ENCODE peak calls at places on chromosomes 12 and 14, in seven cellular contexts. M is HepG2, B is transverse colon, N is heart left ventricle, A is A549, X is breast epithelium, C is IMR-90. E is an unnamed sample.

GRCh38 chr12:55815473-55815872 is 2.1 kb downstream of the SARNP start:
- DNase-seq in A (no peak), X (no peak), M (no peak), N (no peak), B (no peak), C (no peak), E (no peak)

GRCh38 chr12:94100254-94100653 is 48.1 kb upstream of the PLXNC1 start:
- DNase-seq in N (no peak), M (no peak), C (peak), A (peak), X (no peak), B (no peak), E (peak)

GRCh38 chr12:51244269-51244668 is 5.6 kb downstream of the DAZAP2 start:
- DNase-seq in M (no peak), A (no peak), X (no peak), B (no peak), C (peak), N (no peak), E (no peak)

GRCh38 chr12:70007687-70008086 is 182.7 kb downstream of the MYRFL start:
- DNase-seq in N (no peak), X (no peak), A (no peak), M (no peak), B (no peak), C (no peak), E (no peak)

GRCh38 chr12:19836456-19836855 is 397.2 kb downstream of the AEBP2 start:
- DNase-seq in B (no peak), N (no peak), C (no peak), A (no peak), X (no peak), M (no peak), E (no peak)

GRCh38 chr12:2886768-2887450 is 3.8 kb upstream of the TULP3 start:
- DNase-seq in N (no peak), B (no peak), C (no peak), M (peak), A (no peak), X (no peak), E (no peak)

GRCh38 chr12:3680919-3681594 is 71.9 kb downstream of the CRACR2A start:
- DNase-seq in N (peak), A (no peak), C (no peak), B (peak), M (no peak), X (no peak), E (no peak)

GRCh38 chr12:98745578-98746391 is 100.7 kb downstream of the APAF1 start:
- DNase-seq in M (no peak), B (no peak), A (no peak), X (no peak), N (no peak), C (peak), E (no peak)

GRCh38 chr14:77541905-77542304 is 43.3 kb upstream of the ISM2 start:
- DNase-seq in N (no peak), M (no peak), B (no peak), A (no peak), X (no peak), C (no peak), E (no peak)

GRCh38 chr12:64609543-64610091 is 678 bp upstream of the RASSF3 start:
- DNase-seq in X (no peak), C (peak), N (no peak), A (peak), M (no peak), B (no peak), E (no peak)

GRCh38 chr14:94066089-94066676 is 14.8 kb downstream of the DDX24 start:
- DNase-seq in N (no peak), C (no peak), X (no peak), M (peak), A (peak), B (peak), E (no peak)

GRCh38 chr12:70366581-70367267 is 634 bp downstream of the KCNMB4 start:
- DNase-seq in M (peak), N (peak), X (no peak), A (peak), C (peak), B (peak), E (peak)

GRCh38 chr14:104295681-104296387 is 157.4 kb downstream of the KIF26A start:
- DNase-seq in N (peak), M (no peak), B (no peak), A (no peak), C (no peak), X (no peak), E (peak)

GRCh38 chr12:49553512-49554088 is 14.3 kb downstream of the MCRS1 start:
- DNase-seq in A (peak), M (peak), N (no peak), B (no peak), X (no peak), C (no peak), E (no peak)

GRCh38 chr12:62697893-62698292 is 231.3 kb downstream of the MON2 start:
- DNase-seq in M (no peak), A (no peak), C (no peak), B (no peak), X (no peak), N (no peak), E (no peak)

GRCh38 chr12:62647586-62647985 is 181.0 kb downstream of the MON2 start:
- DNase-seq in B (no peak), C (no peak), X (peak), A (no peak), M (no peak), N (peak), E (peak)

GRCh38 chr14:37641117-37641516 is 45.7 kb downstream of the TTC6 start:
- DNase-seq in C (no peak), X (no peak), A (peak), M (no peak), N (no peak), B (no peak), E (no peak)

GRCh38 chr12:25903603-25904245 is 54.8 kb upstream of the RASSF8 start:
- DNase-seq in M (no peak), N (no peak), X (no peak), A (no peak), B (no peak), C (no peak), E (no peak)

GRCh38 chr14:38254565-38255407 is 1.1 kb downstream of the CLEC14A start:
- DNase-seq in C (no peak), A (no peak), N (no peak), B (no peak), M (no peak), X (no peak), E (no peak)

GRCh38 chr12:5557906-5558305 is 126.0 kb downstream of the NTF3 start:
- DNase-seq in N (no peak), M (no peak), C (no peak), X (no peak), A (no peak), B (no peak), E (no peak)

GRCh38 chr14:103052407-103052806 is 4.9 kb downstream of the CDC42BPB start:
- DNase-seq in A (no peak), X (no peak), B (no peak), N (no peak), M (no peak), C (no peak), E (no peak)

GRCh38 chr12:48489012-48489411 is 6.7 kb downstream of the C12orf54 start:
- DNase-seq in C (peak), N (no peak), X (no peak), A (no peak), M (no peak), B (no peak), E (no peak)

DNA sequence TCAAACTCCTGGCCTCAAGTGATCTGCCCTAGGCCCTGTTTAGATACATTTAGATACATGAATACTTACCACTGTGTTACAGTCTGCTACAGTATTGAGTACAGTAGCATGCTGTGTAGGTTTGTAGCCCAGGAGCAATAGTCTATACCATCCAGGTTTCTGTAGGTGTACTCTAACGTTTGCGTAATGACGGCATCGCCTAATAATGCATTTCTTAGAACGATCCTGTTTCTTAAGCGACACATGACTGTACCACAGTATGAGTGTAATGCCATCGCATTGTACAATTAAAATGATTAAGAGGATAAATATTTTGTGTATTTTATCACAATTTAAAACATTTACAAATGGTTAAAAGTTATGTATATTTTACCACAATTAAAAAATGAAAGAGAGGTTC is 18.9 kb downstream of the TMEM120B start:
- DNase-seq in X (no peak), N (no peak), M (no peak), A (no peak), C (no peak), B (no peak), E (no peak)
- TF ChIP-seq POLR2A in X (no peak), N (no peak), M (no peak), A (no peak), C (no peak), B (no peak), E (no peak)

DNA sequence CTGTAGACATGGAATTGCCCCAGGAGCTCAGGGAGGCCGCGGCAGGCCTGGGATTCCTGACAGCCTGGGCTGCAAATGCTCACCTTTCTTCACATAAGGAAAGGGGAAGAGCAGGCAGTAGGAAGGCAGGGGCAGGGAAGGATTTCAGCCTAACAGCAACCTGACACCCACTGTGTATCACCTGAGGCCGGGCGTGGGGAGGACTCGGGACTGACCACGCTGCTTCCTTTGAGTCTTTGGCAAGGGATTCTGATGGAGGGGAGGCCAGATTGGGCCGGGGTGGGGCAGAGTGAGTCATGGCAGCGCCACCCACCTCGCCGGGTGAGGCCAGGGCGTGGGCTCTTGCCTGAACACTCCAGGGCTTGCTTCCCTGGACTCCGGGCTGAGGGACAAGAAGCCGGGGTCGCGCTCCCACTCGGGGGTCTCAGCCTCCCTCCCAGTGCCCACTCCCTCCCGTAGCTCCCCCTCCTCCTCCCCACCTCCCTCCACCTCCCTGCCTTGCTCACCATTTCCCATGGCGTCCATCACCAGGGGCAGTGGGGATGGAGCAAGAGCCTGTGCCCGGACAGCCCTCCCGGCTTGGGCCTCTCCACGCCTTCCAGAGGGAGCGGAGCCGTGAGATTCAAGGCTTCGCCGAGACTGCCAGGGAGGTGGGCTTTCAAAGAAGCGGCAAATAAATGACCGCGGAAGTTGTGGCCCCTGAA is 247.9 kb upstream of the RTL1 start:
- DNase-seq in N (no peak), B (no peak), A (peak), C (no peak), X (no peak), M (no peak), E (no peak)
- H3K4me3 ChIP-seq in N (no peak), B (no peak), A (no peak), C (no peak), X (peak), M (no peak), E (no peak)

GRCh38 chr12:43675048-43675904 is 83.3 kb downstream of the PUS7L start:
- DNase-seq in N (peak), B (no peak), C (no peak), M (no peak), X (no peak), A (no peak), E (no peak)

DNA sequence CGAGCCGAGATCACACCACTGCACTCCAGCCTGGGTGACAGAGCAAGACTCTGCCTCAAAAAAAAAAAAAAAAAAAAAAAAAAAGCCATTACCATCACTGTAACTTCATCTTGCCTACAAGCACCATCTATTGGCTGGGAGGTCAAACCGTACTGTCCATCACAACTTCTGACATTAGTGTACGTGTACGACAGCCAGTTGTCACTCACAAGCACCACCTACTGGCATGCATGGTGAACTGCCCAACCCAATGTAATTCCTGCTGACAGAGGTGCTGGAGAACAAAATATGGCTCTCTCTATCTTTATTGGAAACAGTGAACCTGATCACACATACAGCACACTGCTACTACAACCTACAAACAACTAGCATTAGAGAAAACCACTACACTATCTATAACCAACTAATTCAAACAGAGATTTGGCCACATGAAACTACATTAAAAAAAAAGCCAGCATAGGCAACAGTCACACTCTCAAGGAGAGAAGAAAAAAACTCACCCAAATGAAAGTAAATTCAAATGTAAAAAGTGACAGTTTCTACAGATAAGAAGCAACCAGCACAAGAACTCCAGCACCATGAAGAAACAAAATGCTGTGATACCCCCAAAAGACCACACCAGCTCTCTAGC is 82.3 kb downstream of the PUS7L start:
- DNase-seq in M (peak), A (peak), N (no peak), C (peak), B (no peak), X (no peak), E (no peak)
- TF ChIP-seq CTCF in M (peak), A (peak), N (peak), C (peak), B (no peak), X (no peak), E (no peak)

GRCh38 chr14:22871200-22871961 is at the start of gene LRP10:
- DNase-seq in B (peak), N (peak), X (peak), A (peak), M (peak), C (peak), E (peak)

GRCh38 chr14:22872833-22873520 is 1.4 kb downstream of the LRP10 start:
- DNase-seq in X (no peak), A (no peak), M (no peak), N (no peak), C (no peak), B (no peak), E (no peak)

GRCh38 chr14:22875003-22875747 is 3.6 kb downstream of the LRP10 start:
- DNase-seq in M (no peak), C (no peak), N (no peak), X (no peak), A (no peak), B (no peak), E (no peak)

GRCh38 chr14:22870811-22871199 is 735 bp upstream of the LRP10 start:
- DNase-seq in X (no peak), N (no peak), M (no peak), C (no peak), A (no peak), B (no peak), E (no peak)

DNA sequence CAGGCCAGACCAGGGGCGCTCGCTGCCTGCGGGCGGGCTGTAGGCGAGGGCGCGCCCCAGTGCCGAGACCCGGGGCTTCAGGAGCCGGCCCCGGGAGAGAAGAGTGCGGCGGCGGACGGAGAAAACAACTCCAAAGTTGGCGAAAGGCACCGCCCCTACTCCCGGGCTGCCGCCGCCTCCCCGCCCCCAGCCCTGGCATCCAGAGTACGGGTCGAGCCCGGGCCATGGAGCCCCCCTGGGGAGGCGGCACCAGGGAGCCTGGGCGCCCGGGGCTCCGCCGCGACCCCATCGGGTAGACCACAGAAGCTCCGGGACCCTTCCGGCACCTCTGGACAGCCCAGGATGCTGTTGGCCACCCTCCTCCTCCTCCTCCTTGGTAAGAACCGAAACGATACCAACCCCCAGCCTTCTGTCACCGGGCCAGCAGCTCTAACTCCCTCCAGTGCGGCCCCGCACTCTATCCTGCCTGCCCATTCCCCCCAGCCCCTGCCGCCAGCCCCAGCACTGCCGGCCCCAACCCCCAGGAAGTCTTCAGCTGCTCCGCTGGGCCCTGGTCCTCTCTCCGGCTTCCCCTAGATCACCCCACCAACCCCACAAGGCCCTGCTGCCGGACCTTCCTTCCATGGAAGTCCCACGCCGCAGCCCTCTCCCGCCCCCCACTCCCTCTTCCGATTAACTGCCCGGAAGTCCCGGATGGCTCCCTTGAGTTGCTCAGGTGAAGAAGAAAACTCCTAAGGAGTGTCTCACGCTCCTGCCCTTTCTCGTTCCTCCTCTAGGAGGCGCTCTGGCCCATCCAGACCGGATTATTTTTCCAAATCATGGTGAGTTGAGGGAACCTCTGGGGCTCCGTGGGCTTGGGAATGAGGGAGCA is 657 bp downstream of the LRP10 start:
- DNase-seq in B (peak), X (peak), M (peak), A (peak), N (peak), C (peak), E (peak)
- TF ChIP-seq POLR2A in B (peak), X (no peak), M (no peak), A (peak), N (no peak), C (no peak), E (no peak)

DNA sequence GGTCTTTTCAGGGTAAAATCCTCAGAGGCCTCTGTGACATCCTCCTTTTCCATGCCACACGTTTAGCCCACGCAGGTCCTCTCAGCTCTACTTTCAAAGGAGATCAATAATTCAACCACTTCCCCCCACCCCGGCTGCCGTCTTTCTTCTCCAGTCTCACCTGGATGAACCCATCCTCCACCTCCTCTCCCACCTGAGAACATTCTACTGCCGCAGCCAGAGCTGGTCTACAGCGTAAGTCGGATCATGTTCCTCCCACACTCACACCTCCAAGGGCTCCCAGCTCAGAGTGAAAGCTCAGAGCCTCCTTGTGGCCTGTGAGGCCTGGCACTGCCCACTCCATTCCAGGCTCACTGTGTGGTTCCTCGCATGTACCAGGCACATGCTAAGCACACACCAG is 246.6 kb downstream of the CHST11 start:
- DNase-seq in A (no peak), X (no peak), N (no peak), M (no peak), C (no peak), B (no peak), E (no peak)
- H3K4me3 ChIP-seq in A (no peak), X (no peak), N (no peak), M (no peak), C (no peak), B (no peak), E (no peak)

GRCh38 chr12:67391034-67391433 is 121.9 kb downstream of the CAND1 start:
- DNase-seq in N (no peak), A (no peak), C (no peak), X (no peak), M (no peak), B (no peak), E (no peak)

GRCh38 chr12:67391656-67392055 is 122.5 kb downstream of the CAND1 start:
- DNase-seq in X (no peak), B (no peak), C (no peak), M (no peak), N (no peak), A (no peak), E (no peak)

DNA sequence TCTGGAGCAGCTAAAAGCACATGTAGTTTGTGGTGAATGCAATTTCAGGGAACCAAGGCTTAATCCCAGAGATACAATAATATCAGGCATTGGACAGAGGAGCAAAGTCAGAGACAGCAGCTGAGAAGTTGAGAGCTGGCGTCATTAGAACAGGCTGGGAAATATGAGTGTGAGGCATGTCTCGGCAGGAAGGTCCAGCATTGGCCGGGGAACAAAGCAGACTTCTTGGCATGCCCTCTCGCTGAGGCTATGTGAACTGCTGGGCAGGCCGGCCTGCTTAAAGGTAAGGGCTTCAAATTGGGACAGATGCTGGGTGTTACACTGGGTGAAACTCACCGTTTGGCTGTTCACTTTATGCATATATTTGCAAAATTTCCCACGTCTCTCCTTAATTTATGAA is 125.4 kb downstream of the CAND1 start:
- DNase-seq in M (no peak), B (no peak), A (no peak), X (peak), C (peak), N (peak), E (peak)
- TF ChIP-seq CTCF in M (no peak), B (no peak), A (no peak), X (no peak), C (peak), N (peak), E (no peak)

GRCh38 chr12:10721654-10722501 is 1.2 kb downstream of the YBX3 start:
- DNase-seq in C (peak), B (peak), A (peak), N (peak), M (peak), X (peak), E (peak)
- TF ChIP-seq POLR2A in C (peak), B (peak), A (peak), N (no peak), M (peak), X (peak), E (no peak)

GRCh38 chr12:111038075-111038474 is 117.7 kb upstream of the MYL2 start:
- DNase-seq in A (no peak), X (no peak), N (no peak), M (no peak), B (no peak), C (no peak), E (no peak)

GRCh38 chr12:111034911-111035577 is 114.7 kb upstream of the MYL2 start:
- DNase-seq in X (no peak), N (no peak), B (no peak), C (no peak), A (peak), M (no peak), E (no peak)

GRCh38 chr12:111035578-111036301 is 115.4 kb upstream of the MYL2 start:
- DNase-seq in C (no peak), M (no peak), A (no peak), N (no peak), B (no peak), X (no peak), E (no peak)

GRCh38 chr12:111038941-111039340 is 118.6 kb upstream of the MYL2 start:
- DNase-seq in A (no peak), N (no peak), B (no peak), M (no peak), C (no peak), X (no peak), E (no peak)

GRCh38 chr12:111037047-111037446 is 116.7 kb upstream of the MYL2 start:
- DNase-seq in M (no peak), A (no peak), N (no peak), C (no peak), B (no peak), X (no peak), E (no peak)
- H3K4me3 ChIP-seq in M (no peak), A (peak), N (no peak), C (no peak), B (no peak), X (peak), E (no peak)

E was measured in lower leg skin.